ENCODE peak calls at places on chromosomes 1 and 21, in five cellular contexts. K, S, D, W and P are unnamed samples.

GRCh38 chr1:242349636-242350035 is 174.9 kb downstream of the PLD5 start:
- DNase-seq in K (no peak), S (no peak), D (no peak), W (no peak), P (no peak)

GRCh38 chr1:221839794-221840395 is 98.0 kb upstream of the DUSP10 start:
- DNase-seq in K (peak; percentile 26), S (no peak), D (no peak), W (peak; percentile 94), P (no peak)

GRCh38 chr1:43991200-43991475 is 261 bp upstream of the CCDC24 start:
- DNase-seq in K (no peak), S (no peak), D (no peak), W (no peak), P (no peak)

GRCh38 chr1:206672844-206673758 is 11.6 kb upstream of the MAPKAPK2 start:
- DNase-seq in K (no peak), S (no peak), D (no peak), W (no peak), P (no peak)

GRCh38 chr21:33198346-33199135 is 31.2 kb upstream of the IFNAR2 start:
- DNase-seq in K (no peak), S (no peak), D (no peak), W (no peak), P (no peak)

GRCh38 chr1:228015276-228016180 is 8.7 kb downstream of the WNT3A start:
- DNase-seq in K (no peak), S (no peak), D (no peak), W (no peak), P (no peak)

GRCh38 chr1:11772458-11772857 is 10.5 kb downstream of the C1orf167 start:
- DNase-seq in K (no peak), S (no peak), D (no peak), W (no peak), P (no peak)

GRCh38 chr1:150516050-150516591 is 569 bp downstream of the FALEC start:
- DNase-seq in K (no peak), S (no peak), D (no peak), W (no peak), P (peak; percentile 40)

GRCh38 chr1:227952374-227953021 is 4.8 kb upstream of the WNT9A start:
- DNase-seq in K (no peak), S (no peak), D (peak; percentile 23), W (no peak), P (no peak)

GRCh38 chr1:29310616-29311180 is 74.4 kb downstream of the PTPRU start:
- DNase-seq in K (no peak), S (no peak), D (no peak), W (no peak), P (no peak)

GRCh38 chr1:53348491-53349368 is 20.9 kb upstream of the LRP8 start:
- DNase-seq in K (no peak), S (no peak), D (peak; percentile 41), W (no peak), P (no peak)

GRCh38 chr1:58780586-58781452 is 3.0 kb downstream of the JUN start:
- DNase-seq in K (no peak), S (no peak), D (no peak), W (no peak), P (no peak)

GRCh38 chr1:24862775-24863483 is 67.1 kb downstream of the RUNX3 start:
- DNase-seq in K (no peak), S (no peak), D (no peak), W (no peak), P (no peak)
- TF ChIP-seq SUZ12 in K (no peak), S (no peak), D (no peak), W (no peak), P (no peak)

DNA sequence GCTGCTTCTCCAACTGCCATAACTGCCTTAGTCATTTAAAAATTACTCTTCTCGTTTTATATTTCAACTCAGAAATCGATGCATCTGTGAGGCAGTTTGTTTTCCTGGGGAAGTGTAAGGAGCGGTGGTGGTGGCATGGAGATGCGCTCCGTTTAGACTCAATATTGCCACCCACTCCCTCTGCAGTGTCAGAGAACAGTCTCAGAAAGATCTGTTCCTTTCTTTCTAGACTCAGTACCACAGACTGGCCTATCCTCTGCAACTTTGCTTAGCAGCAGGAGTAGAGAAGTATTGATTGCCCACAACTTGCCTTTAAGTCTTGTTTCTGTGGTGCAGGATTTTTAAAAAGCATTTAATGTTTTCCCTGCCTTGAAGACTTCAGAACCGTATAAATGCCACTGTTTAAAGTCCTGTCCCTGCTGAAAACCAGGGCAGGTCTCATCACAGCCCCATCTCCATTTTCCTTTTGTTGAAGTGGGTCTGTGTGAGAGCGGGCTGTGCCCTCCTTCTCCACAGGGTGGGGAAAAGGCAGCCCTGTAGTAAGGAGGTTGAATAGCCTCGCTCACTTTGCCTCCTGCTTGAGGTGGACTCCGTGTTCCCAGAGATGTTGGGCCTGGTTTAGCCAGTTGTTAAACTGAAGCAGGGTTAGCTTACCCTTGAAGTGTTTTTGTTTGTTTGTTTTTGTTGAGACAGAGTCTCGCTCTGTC is 105.2 kb downstream of the NFIA start:
- DNase-seq in K (no peak), S (no peak), D (no peak), W (no peak), P (no peak)
- TF ChIP-seq SUZ12 in K (no peak), S (no peak), D (no peak), W (no peak), P (no peak)

GRCh38 chr21:18147678-18148077 is 97.0 kb upstream of the CHODL start:
- DNase-seq in K (no peak), S (no peak), D (no peak), W (no peak), P (no peak)
- TF ChIP-seq SUZ12 in K (no peak), S (no peak), D (no peak), W (no peak), P (no peak)

GRCh38 chr1:66532798-66533783 is 862 bp upstream of the SGIP1 start:
- DNase-seq in K (no peak), S (no peak), D (peak; percentile 62), W (no peak), P (no peak)
- TF ChIP-seq SUZ12 in K (no peak), S (no peak), D (no peak), W (no peak), P (no peak)

GRCh38 chr1:111354584-111354983 is 63.9 kb downstream of the CHIA start:
- DNase-seq in K (no peak), S (no peak), D (no peak), W (no peak), P (no peak)
- TF ChIP-seq SUZ12 in K (no peak), S (no peak), D (no peak), W (no peak), P (no peak)

DNA sequence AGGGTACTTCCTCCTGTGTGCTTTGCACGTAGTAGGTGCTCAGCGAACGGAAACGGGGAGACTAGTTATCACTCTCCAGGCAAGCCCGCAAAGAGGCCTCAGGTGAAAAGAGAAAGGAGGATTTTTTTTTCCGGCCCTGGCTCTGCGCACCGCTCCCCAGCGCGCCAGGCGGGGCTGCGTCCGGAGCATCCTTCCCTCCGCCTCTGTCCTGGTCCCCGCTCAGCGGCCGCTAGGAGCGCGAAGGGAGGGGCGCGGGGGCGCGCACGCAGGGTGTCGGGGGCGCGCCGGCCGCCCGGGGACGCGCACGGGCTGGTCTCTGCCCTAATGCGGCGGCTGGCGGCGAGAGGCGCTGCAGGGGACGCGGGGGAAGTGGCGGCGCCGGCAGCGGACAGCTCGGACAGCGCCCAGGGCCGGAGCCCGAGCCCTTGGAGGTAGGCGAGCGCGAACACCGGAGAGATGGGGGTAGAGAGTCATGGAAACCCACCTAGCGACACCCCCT is 42.3 kb upstream of the NFASC start:
- DNase-seq in K (peak; percentile 16), S (peak; percentile 88), D (peak; percentile 93), W (no peak), P (peak; percentile 98)
- TF ChIP-seq SUZ12 in K (no peak), S (no peak), D (no peak), W (no peak), P (no peak)